ENCODE peak calls at places on chromosome 6, in nine cellular contexts. Q, D, T, P, W, Y, L, B and F are unnamed samples.

GRCh38 chr6:111666812-111667211 is 61.1 kb upstream of the TRAF3IP2 start:
- DNase-seq in Q (no peak), D (peak; percentile 45), T (no peak), P (no peak), W (no peak), Y (no peak), L (no peak), B (no peak), F (no peak)

GRCh38 chr6:21742238-21742660 is 148.7 kb downstream of the SOX4 start:
- DNase-seq in Q (peak; percentile 21), D (peak; percentile 98), T (no peak), P (no peak), W (no peak), Y (no peak), L (no peak), B (no peak), F (no peak)

GRCh38 chr6:4587171-4587570 is 189.0 kb upstream of the CDYL start:
- DNase-seq in Q (no peak), D (no peak), T (no peak), P (no peak), W (no peak), Y (no peak), L (no peak), B (no peak), F (no peak)

GRCh38 chr6:124868476-124868875 is 93.8 kb upstream of the RNF217 start:
- DNase-seq in Q (no peak), D (peak; percentile 29), T (no peak), P (no peak), W (no peak), Y (no peak), L (no peak), B (no peak), F (no peak)

GRCh38 chr6:105799051-105799450 is 287.1 kb upstream of the PRDM1 start:
- DNase-seq in Q (no peak), D (no peak), T (no peak), P (peak; percentile 56), W (peak; percentile 27), Y (peak; percentile 14), L (no peak), B (no peak), F (no peak)

GRCh38 chr6:56416247-56416646 is 168.9 kb upstream of the COL21A1 start:
- DNase-seq in Q (no peak), D (peak; percentile 26), T (no peak), P (no peak), W (no peak), Y (no peak), L (no peak), B (no peak), F (no peak)

GRCh38 chr6:26033132-26033941 is 53.9 kb upstream of the HFE start:
- DNase-seq in Q (peak; percentile 87), D (peak; percentile 99), T (peak; percentile 68), P (peak; percentile 91), W (peak; percentile 85), Y (peak; percentile 62), L (peak; percentile 82), B (peak; percentile 94), F (peak; percentile 95)

GRCh38 chr6:21019614-21020013 is 485.4 kb downstream of the CDKAL1 start:
- DNase-seq in Q (no peak), D (peak; percentile 25), T (no peak), P (no peak), W (no peak), Y (no peak), L (no peak), B (no peak), F (no peak)

GRCh38 chr6:127022297-127022696 is 96.2 kb upstream of the RSPO3 start:
- DNase-seq in Q (no peak), D (no peak), T (peak; percentile 72), P (peak; percentile 55), W (peak; percentile 15), Y (peak; percentile 39), L (no peak), B (no peak), F (no peak)

GRCh38 chr6:134593442-134593841 is 275.5 kb upstream of the SGK1 start:
- DNase-seq in Q (no peak), D (no peak), T (no peak), P (no peak), W (no peak), Y (no peak), L (no peak), B (no peak), F (no peak)

GRCh38 chr6:168097621-168098430 is 18.8 kb upstream of the FRMD1 start:
- DNase-seq in Q (no peak), D (no peak), T (peak; percentile 92), P (no peak), W (no peak), Y (no peak), L (peak; percentile 28), B (peak; percentile 47), F (no peak)

GRCh38 chr6:35945650-35946025 is 24.7 kb upstream of the SRPK1 start:
- DNase-seq in Q (no peak), D (peak; percentile 51), T (no peak), P (no peak), W (no peak), Y (no peak), L (no peak), B (no peak), F (no peak)

GRCh38 chr6:116426551-116426950 is 34.6 kb upstream of the CALHM6 start:
- DNase-seq in Q (no peak), D (no peak), T (no peak), P (no peak), W (no peak), Y (no peak), L (no peak), B (no peak), F (no peak)

GRCh38 chr6:85166106-85166505 is 283.8 kb upstream of the NT5E start:
- DNase-seq in Q (no peak), D (no peak), T (no peak), P (no peak), W (no peak), Y (no peak), L (no peak), B (no peak), F (no peak)

GRCh38 chr6:66926060-66926459 is 1219.0 kb upstream of the EYS start:
- DNase-seq in Q (no peak), D (no peak), T (no peak), P (no peak), W (no peak), Y (no peak), L (no peak), B (no peak), F (no peak)

GRCh38 chr6:33390767-33391277 is 801 bp upstream of the KIFC1 start:
- DNase-seq in Q (no peak), D (no peak), T (no peak), P (no peak), W (no peak), Y (no peak), L (no peak), B (no peak), F (no peak)
- TF ChIP-seq POLR2A in Q (no peak), D (no peak), T (no peak), P (no peak), W (no peak), Y (no peak), L (no peak), B (no peak), F (no peak)

GRCh38 chr6:158370805-158371204 is 58.5 kb downstream of the TULP4 start:
- DNase-seq in Q (no peak), D (no peak), T (no peak), P (no peak), W (no peak), Y (no peak), L (no peak), B (no peak), F (no peak)

GRCh38 chr6:158376650-158377081 is 64.4 kb downstream of the TULP4 start:
- DNase-seq in Q (no peak), D (peak; percentile 89), T (no peak), P (no peak), W (no peak), Y (no peak), L (no peak), B (no peak), F (no peak)

GRCh38 chr6:158372570-158372969 is 60.3 kb downstream of the TULP4 start:
- DNase-seq in Q (no peak), D (no peak), T (no peak), P (no peak), W (no peak), Y (no peak), L (no peak), B (no peak), F (no peak)

GRCh38 chr6:158374020-158374419 is 61.8 kb downstream of the TULP4 start:
- DNase-seq in Q (no peak), D (peak; percentile 18), T (no peak), P (peak; percentile 64), W (no peak), Y (no peak), L (no peak), B (no peak), F (no peak)

DNA sequence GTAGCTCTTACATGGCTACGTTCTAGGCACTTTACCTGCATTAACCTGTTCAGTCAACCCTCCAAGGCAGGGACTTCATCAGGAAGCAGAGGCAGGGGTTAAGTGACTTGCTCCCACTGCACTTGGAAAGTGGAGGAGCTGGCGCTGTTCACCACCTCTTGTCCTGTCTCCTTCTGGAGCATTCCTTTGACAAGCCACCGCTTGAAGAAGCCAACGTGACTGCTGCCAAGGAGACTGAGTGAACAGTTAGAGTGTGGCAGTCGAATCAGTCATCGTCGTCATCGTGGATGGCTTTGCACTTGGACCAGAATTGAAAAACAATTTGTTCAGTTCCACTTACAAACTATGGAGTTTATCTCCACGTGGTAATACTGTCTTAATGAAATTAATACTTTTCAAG is 60.9 kb downstream of the TULP4 start:
- DNase-seq in Q (no peak), D (no peak), T (no peak), P (no peak), W (peak; percentile 48), Y (no peak), L (no peak), B (no peak), F (no peak)
- TF ChIP-seq POLR2A in Q (no peak), D (no peak), T (no peak), P (no peak), W (no peak), Y (no peak), L (no peak), B (no peak), F (no peak)

DNA sequence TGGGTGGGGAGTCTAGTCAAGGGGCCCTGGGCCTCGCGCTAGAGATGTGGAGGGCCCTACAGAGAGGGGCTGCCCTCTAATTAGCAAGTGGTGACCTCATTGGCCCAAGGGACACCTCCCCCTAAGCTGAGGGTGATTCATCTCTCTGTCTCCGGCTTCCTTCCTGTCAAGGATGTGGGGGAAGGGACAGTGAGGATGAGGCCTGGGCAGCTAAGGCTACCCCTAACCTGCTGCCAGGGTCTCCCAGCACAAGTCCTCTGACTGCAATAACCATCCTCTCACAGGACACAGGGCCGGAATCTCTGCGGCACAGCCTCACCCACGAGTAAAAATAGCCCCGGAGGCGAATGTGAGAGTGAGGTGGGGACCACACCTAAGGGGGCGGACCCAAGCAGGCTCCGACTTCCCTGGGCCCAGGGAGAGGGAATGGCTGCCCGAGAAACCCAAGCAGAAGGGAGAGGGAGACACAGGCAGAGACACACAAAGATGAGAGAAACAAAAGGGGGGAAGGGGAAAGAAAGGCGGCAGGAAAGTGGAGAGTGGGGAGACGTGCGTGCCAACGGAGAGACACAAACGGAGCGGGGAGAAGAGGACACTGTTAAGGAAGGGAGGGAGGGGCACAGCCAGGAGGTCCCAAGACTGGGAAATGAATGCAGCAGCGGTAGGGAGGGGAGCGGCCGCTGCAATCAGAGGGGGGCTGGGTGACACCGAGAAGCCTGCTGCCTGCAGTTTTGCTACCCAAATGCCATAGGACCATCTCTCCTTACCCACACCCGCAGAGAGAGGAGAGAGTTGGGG is 1.4 kb downstream of the CLIC1 start:
- DNase-seq in Q (peak; percentile 53), D (peak; percentile 59), T (peak; percentile 54), P (peak; percentile 69), W (peak; percentile 60), Y (peak; percentile 84), L (peak; percentile 81), B (peak; percentile 86), F (peak; percentile 77)
- TF ChIP-seq POLR2A in Q (no peak), D (peak; percentile 37), T (no peak), P (no peak), W (peak; percentile 75), Y (peak; percentile 81), L (no peak), B (no peak), F (peak; percentile 26)

GRCh38 chr6:43629505-43630300 is 639 bp upstream of the GTPBP2 start:
- DNase-seq in Q (peak; percentile 97), D (peak; percentile 98), T (peak; percentile 97), P (peak; percentile 98), W (peak; percentile 96), Y (peak; percentile 97), L (peak; percentile 91), B (peak; percentile 96), F (peak; percentile 99)
- TF ChIP-seq POLR2A in Q (no peak), D (peak; percentile 60), T (no peak), P (peak; percentile 71), W (peak; percentile 87), Y (peak; percentile 69), L (peak; percentile 31), B (no peak), F (peak; percentile 94)